ENCODE peak calls at places on chromosomes 4 and X, in seven cellular contexts. D is esophagus squamous epithelium, S is transverse colon, J is Peyer's patch, O is IMR-90, X is right lobe of liver, B is A549. U is an unnamed sample.

GRCh38 chrX:15500497-15500966 is at the start of gene BMX:
- DNase-seq in B (no peak), X (no peak), S (no peak), D (no peak), J (no peak), O (no peak), U (peak)

GRCh38 chrX:1397001-1397400 is 5.1 kb upstream of the SLC25A6 start:
- DNase-seq in B (no peak), J (no peak), X (no peak), D (no peak), O (no peak), S (no peak), U (peak)

GRCh38 chr4:71456841-71457240 is 118.0 kb downstream of the SLC4A4 start:
- DNase-seq in X (no peak), S (no peak), B (peak), O (peak), D (no peak), J (no peak), U (no peak)

GRCh38 chr4:109631709-109632108 is 71.5 kb downstream of the CASP6 start:
- DNase-seq in B (peak), O (peak), X (no peak), J (no peak), D (no peak), S (no peak), U (no peak)

GRCh38 chrX:44946771-44947170 is 73.8 kb downstream of the KDM6A start:
- DNase-seq in D (no peak), O (peak), X (no peak), B (no peak), S (no peak), J (no peak), U (no peak)

GRCh38 chrX:154327026-154327820 is 31.6 kb downstream of the TKTL1 start:
- DNase-seq in J (peak), B (no peak), X (no peak), S (peak), O (no peak), D (no peak), U (no peak)

GRCh38 chr4:77286906-77287305 is 129.9 kb downstream of the CCNG2 start:
- DNase-seq in S (no peak), O (no peak), X (no peak), B (no peak), D (no peak), J (no peak), U (no peak)

GRCh38 chr4:133081246-133081645 is 67.8 kb upstream of the PCDH10 start:
- DNase-seq in D (no peak), O (no peak), X (no peak), J (no peak), S (no peak), B (no peak), U (no peak)

GRCh38 chr4:109658871-109659410 is 44.3 kb downstream of the CASP6 start:
- DNase-seq in J (no peak), B (no peak), D (no peak), O (peak), X (no peak), S (no peak), U (no peak)

GRCh38 chrX:56564182-56564885 is 907 bp downstream of the UBQLN2 start:
- DNase-seq in X (no peak), B (no peak), O (peak), J (peak), S (peak), D (no peak), U (peak)

GRCh38 chr4:184961693-184962092 is 56.6 kb upstream of the HELT start:
- DNase-seq in S (peak), B (no peak), O (no peak), J (no peak), D (no peak), X (peak), U (no peak)

GRCh38 chrX:53084043-53084570 is 1.9 kb downstream of the TSPYL2 start:
- DNase-seq in B (no peak), D (no peak), X (no peak), O (peak), S (no peak), J (no peak), U (no peak)

GRCh38 chrX:8743126-8743732 is 11.3 kb upstream of the ANOS1 start:
- DNase-seq in S (peak), O (peak), J (peak), B (no peak), X (peak), D (no peak), U (peak)

GRCh38 chr4:179116581-179116980 is 1674.3 kb upstream of the AGA start:
- DNase-seq in O (no peak), J (no peak), D (no peak), S (no peak), B (no peak), X (no peak), U (no peak)

GRCh38 chr4:182189107-182189878 is 53.9 kb upstream of the TENM3 start:
- DNase-seq in S (no peak), O (peak), J (no peak), D (no peak), B (no peak), X (no peak), U (no peak)

GRCh38 chrX:45591650-45592049 is 391.0 kb upstream of the DIPK2B start:
- DNase-seq in O (no peak), S (no peak), X (no peak), D (no peak), B (no peak), J (no peak), U (no peak)

GRCh38 chr4:115537387-115537786 is 424.0 kb upstream of the NDST4 start:
- DNase-seq in J (no peak), X (no peak), B (no peak), D (no peak), O (no peak), S (no peak), U (no peak)

GRCh38 chr4:185809517-185810071 is 2.4 kb downstream of the SORBS2 start:
- DNase-seq in J (no peak), O (no peak), S (no peak), B (no peak), D (no peak), X (no peak), U (no peak)

GRCh38 chr4:107243141-107243779 is 207.1 kb upstream of the DKK2 start:
- DNase-seq in J (no peak), S (peak), O (no peak), B (no peak), D (no peak), X (no peak), U (no peak)

GRCh38 chr4:2535386-2536192 is 858 bp upstream of the FAM193A start:
- DNase-seq in J (peak), S (peak), B (no peak), D (no peak), O (peak), X (no peak), U (peak)
- TF ChIP-seq POLR2A in J (peak), S (peak), B (no peak), D (no peak), O (peak), X (peak), U (no peak)

DNA sequence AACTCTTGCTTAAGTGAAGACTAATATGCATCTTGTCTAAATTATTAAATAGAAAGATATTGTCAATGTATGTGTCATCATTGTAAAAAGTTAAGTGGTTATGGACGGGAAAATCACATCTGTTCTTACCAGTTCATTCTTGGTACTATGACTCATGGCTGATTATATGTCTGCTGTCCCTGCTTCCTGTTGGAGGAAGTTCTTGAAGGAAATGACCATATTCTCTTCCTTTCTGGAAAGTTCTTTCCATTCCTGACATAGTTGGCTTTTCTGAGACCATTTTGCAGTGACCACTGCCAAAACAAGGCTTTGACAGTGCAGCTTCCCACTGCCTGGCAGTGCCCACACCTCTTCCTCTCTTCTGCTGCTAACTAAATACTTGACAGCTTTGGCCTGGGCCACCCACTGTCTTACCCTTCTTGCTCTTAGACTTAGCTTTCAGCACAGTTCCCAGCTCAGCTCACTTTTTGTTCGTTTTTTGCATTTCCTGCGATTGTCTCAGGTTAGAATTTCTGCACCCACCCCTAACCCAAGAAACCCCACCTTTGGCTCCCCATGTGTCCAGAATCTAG is 13.2 kb upstream of the CLDN24 start:
- DNase-seq in O (peak), S (no peak), B (peak), D (no peak), X (no peak), J (no peak), U (no peak)
- TF ChIP-seq POLR2A in O (no peak), S (no peak), B (no peak), D (no peak), X (no peak), J (no peak), U (no peak)

DNA sequence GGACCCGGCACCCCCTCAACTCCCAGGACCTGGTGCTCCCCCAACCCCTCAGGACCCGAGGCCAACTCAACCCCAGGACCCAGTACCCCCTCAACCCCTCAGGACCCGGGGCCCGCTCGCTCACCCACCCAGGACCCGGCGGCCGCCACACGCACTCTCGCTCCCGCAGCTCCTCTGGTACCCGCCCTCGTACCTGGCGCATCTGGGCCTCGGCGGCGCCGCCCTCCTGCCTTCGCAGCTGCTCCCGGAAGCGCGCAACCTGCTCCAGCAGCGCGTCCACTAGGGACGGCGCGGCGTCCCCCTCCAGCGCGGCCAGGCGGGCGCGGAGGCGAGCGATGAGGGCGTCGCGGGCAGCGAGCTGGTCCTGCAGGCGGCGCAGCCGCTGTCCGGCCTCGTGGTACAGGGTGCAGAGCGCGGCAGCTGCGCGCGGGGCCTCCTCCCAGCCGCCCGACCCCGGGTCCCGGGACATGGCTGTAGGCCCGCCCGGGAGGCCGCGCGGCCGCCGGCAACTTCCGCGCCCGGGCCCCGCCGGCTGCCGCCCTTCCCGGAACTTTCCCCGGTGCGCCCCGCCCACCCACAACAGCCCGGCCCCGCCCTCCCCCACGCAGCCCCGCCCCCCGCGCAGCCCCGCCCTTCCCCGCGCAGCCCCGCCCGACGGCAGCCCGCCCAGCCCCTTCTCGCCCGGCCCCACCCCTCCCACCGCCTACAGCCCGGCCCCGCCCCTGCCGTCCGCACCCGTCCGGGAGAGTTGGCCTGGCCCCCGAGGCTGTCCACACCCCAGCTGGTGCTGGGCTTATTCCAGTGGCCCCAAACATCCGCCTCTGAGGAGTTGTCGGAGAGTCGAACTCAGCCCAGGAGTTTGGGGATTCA is at the start of gene TNIP2:
- DNase-seq in B (peak), S (peak), J (peak), X (peak), O (peak), D (peak), U (peak)
- TF ChIP-seq POLR2A in B (peak), S (peak), J (peak), X (peak), O (peak), D (no peak), U (no peak)

GRCh38 chr4:103076777-103077347 is 301 bp upstream of the SLC9B2 start:
- DNase-seq in X (no peak), S (no peak), D (no peak), J (peak), O (no peak), B (no peak), U (no peak)
- TF ChIP-seq POLR2A in X (no peak), S (no peak), D (no peak), J (no peak), O (no peak), B (no peak), U (no peak)

GRCh38 chr4:154620111-154620510 is 7.7 kb upstream of the FGG start:
- DNase-seq in D (no peak), J (no peak), X (peak), O (no peak), B (no peak), S (no peak), U (no peak)
- TF ChIP-seq POLR2A in D (no peak), J (no peak), X (no peak), O (no peak), B (no peak), S (no peak), U (no peak)

DNA sequence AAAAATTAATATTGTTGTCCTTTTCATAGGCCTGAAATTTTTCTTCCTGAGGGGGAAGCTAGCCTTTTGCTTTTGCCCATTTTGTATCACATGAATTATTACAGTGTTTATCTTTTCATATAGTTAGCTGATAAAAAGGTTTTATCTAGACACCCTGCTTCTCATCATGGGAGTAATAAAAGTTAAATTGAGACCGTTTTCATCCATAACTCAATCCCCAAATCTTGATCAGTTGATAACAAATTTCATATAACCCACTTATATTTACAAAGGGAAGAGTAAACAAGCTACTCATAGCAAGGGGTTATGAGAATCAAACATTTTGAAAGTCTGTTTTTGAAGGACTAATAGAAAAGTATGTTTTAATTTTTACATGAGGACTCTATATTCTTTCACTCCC is 23.5 kb upstream of the DCX start:
- DNase-seq in S (no peak), J (no peak), B (no peak), O (no peak), D (no peak), X (no peak), U (no peak)
- TF ChIP-seq POLR2A in S (no peak), J (no peak), B (no peak), O (no peak), D (no peak), X (no peak), U (no peak)

U was measured in spleen.